ENCODE peak calls at places on chromosomes 1 and 21, in eight cellular contexts. S is body of pancreas; A is prostate gland; M is PC-9; C is CD8-positive, alpha-beta memory T cell; Y is fibroblast of lung; F is kidney; H is left lung. D is an unnamed sample.

GRCh38 chr1:67469431-67469830 is 39.2 kb upstream of the SERBP1 start:
- DNase-seq in S (no peak), M (no peak), Y (no peak), A (no peak), H (no peak), F (no peak), C (no peak), D (no peak)

GRCh38 chr1:225987491-225988316 is 11.4 kb downstream of the SDE2 start:
- DNase-seq in F (no peak), S (no peak), A (no peak), Y (peak), C (no peak), M (peak), H (no peak), D (no peak)

GRCh38 chr1:101203812-101204540 is 32.8 kb upstream of the S1PR1 start:
- DNase-seq in A (no peak), S (no peak), M (no peak), H (no peak), C (no peak), Y (peak), F (no peak), D (no peak)

GRCh38 chr1:109094377-109094803 is 3.8 kb downstream of the TMEM167B start:
- DNase-seq in C (no peak), H (no peak), S (no peak), M (peak), A (no peak), F (no peak), Y (peak), D (no peak)

GRCh38 chr1:23210351-23210785 is 6.9 kb downstream of the HTR1D start:
- DNase-seq in Y (no peak), M (no peak), F (no peak), H (no peak), S (no peak), A (no peak), C (no peak), D (no peak)

GRCh38 chr1:149848811-149849210 is 50.6 kb upstream of the BOLA1 start:
- DNase-seq in A (peak), Y (peak), H (no peak), S (no peak), M (peak), C (no peak), F (no peak), D (no peak)

GRCh38 chr1:20188455-20188817 is 2.1 kb upstream of the PLA2G2C start:
- DNase-seq in A (no peak), C (no peak), M (no peak), F (no peak), S (no peak), H (no peak), Y (no peak), D (peak)

GRCh38 chr1:59063501-59063900 is 233.4 kb upstream of the FGGY start:
- DNase-seq in S (no peak), M (no peak), F (no peak), Y (no peak), A (no peak), H (no peak), C (no peak), D (no peak)

GRCh38 chr1:206496131-206496793 is 11.1 kb upstream of the RASSF5 start:
- DNase-seq in Y (no peak), C (no peak), A (no peak), F (no peak), H (no peak), M (no peak), S (peak), D (peak)

GRCh38 chr1:186535388-186536133 is 74.6 kb upstream of the PDC start:
- DNase-seq in F (no peak), A (no peak), C (no peak), M (no peak), H (no peak), S (no peak), Y (peak), D (no peak)

GRCh38 chr1:25590096-25590824 is 26.3 kb upstream of the MAN1C1 start:
- DNase-seq in C (no peak), M (no peak), S (no peak), H (no peak), Y (no peak), F (no peak), A (peak), D (no peak)

GRCh38 chr1:96991261-96991660 is 269.7 kb downstream of the PTBP2 start:
- DNase-seq in S (no peak), A (no peak), Y (no peak), F (no peak), M (no peak), H (no peak), C (no peak), D (no peak)

GRCh38 chr21:42565206-42565810 is 51.7 kb downstream of the SLC37A1 start:
- DNase-seq in M (no peak), Y (no peak), F (peak), S (peak), C (no peak), H (peak), A (no peak), D (no peak)

GRCh38 chr1:212699839-212700596 is at the start of gene BATF3:
- DNase-seq in C (peak), M (no peak), F (peak), A (no peak), S (peak), Y (no peak), H (peak), D (peak)

GRCh38 chr1:71461416-71461815 is 380.6 kb upstream of the ZRANB2 start:
- DNase-seq in S (no peak), Y (no peak), C (no peak), A (no peak), F (no peak), H (no peak), M (no peak), D (no peak)

GRCh38 chr1:31843506-31843905 is 27.7 kb upstream of the SPOCD1 start:
- DNase-seq in H (no peak), C (no peak), F (no peak), Y (peak), S (no peak), M (peak), A (peak), D (peak)

GRCh38 chr1:50968884-50969610 is 998 bp upstream of the CDKN2C start:
- DNase-seq in F (peak), A (peak), S (peak), H (peak), C (peak), M (no peak), Y (peak), D (peak)

GRCh38 chr21:35479529-35479928 is 430.4 kb upstream of the RUNX1 start:
- DNase-seq in H (no peak), C (no peak), A (no peak), Y (no peak), S (no peak), M (no peak), F (no peak), D (no peak)

GRCh38 chr21:35475768-35476167 is 426.7 kb upstream of the RUNX1 start:
- DNase-seq in F (no peak), S (no peak), Y (peak), C (no peak), A (no peak), M (no peak), H (no peak), D (no peak)

GRCh38 chr21:35478096-35479080 is 429.3 kb upstream of the RUNX1 start:
- DNase-seq in Y (peak), S (no peak), H (no peak), C (no peak), A (no peak), F (no peak), M (no peak), D (no peak)

GRCh38 chr21:35476616-35477395 is 427.7 kb upstream of the RUNX1 start:
- DNase-seq in H (no peak), Y (peak), S (no peak), F (no peak), M (no peak), A (no peak), C (no peak), D (no peak)

DNA sequence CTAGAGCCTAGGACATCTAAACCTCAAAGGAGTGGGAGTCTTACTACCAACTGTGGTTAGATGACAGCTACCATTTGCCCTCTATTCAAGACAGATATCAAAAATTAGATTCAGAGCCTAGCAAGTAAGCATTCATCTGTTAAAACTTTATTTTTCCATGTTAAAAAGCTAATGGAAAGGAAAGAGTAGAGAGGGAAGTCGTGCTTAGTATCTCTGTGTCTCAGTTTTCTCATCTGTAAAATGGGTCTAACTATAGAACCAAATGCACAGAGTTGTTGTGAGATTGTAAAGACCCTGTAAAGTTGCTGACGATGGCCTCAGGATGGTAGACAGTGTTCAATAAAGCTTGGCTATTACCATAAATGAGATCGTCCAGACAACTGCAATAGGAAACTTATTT is 428.5 kb upstream of the RUNX1 start:
- DNase-seq in S (no peak), A (no peak), F (no peak), M (no peak), C (no peak), Y (no peak), H (no peak), D (no peak)
- H3K27ac ChIP-seq in S (no peak), A (no peak), F (no peak), M (no peak), C (no peak), Y (peak), H (peak), D (no peak)

DNA sequence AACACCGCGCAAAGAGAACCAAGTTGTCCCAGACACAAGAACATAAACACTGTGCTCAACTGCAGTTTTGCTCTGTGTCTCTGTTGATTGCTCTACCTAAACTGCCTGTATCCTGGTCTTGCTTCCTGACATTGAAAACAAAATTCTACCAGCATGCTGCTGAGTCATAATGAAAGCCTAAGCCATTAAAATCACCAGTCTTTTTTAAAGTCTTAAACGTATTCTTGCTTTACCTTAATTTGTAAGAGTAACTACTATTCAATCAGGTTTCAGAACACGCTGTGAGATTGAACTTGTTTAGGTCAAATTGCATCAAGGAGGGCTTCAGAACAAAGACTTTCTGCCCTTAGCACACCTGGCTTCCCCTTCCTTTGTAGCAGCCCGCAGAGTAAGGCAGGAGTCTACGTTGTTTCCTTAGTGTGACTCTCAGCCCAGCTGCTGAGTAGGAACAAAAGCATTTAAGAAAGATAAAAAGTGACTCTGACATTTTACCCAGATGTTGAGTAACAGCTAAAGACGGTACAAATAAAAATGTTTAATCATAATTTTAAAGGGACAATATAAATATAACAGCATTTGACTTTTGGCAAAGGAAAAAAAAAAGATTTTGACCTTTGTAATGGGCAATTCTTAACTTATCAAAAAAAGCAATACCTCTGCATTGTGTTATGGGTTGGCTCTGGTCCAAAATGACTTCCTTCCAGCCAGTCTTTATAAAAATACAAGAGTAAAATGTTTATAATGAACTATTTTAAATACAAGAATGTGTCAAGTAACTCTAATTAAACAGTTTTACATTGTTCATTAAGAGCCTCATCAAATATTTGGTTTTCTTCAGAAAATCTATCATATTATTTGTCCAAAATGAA is 186.9 kb upstream of the ADGRL4 start:
- DNase-seq in C (no peak), Y (peak), F (no peak), S (no peak), A (no peak), M (peak), H (no peak), D (no peak)
- H3K27ac ChIP-seq in C (no peak), Y (no peak), F (no peak), S (no peak), A (no peak), M (peak), H (no peak), D (no peak)

DNA sequence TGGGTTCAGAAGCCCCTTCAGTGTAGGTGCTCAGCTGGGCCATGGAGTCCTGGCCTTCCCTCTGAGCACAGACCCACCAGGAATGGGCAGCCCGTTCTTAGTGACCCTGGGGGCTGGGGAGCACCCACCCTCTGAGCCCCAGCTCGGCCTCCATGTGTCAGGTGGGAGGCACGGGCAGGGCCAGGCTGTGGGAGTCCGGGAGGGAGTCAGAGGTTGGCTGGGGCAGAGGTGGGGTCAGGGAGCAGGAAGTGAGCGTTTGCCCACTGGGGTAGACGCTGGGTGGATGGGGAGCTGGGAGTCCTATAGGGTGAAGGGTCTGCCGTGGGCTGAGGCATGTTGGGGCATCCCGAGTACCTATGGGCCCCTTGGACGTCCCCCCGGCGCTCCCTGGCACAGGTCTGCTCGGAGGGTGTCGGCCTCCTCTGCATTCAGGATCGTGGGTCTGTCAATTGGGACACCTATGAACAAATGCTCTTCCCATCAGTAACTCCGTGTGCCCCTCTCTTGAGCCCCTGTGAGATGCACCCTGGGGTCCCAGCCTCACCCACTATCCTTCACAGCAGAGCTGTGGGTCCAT is 30.5 kb downstream of the COL18A1 start:
- DNase-seq in C (no peak), A (no peak), Y (no peak), S (no peak), M (no peak), F (peak), H (no peak), D (no peak)
- H3K27ac ChIP-seq in C (no peak), A (no peak), Y (no peak), S (no peak), M (no peak), F (no peak), H (no peak), D (no peak)

GRCh38 chr1:37478890-37479254 is 4.5 kb downstream of the ZC3H12A start:
- DNase-seq in M (no peak), S (no peak), H (peak), A (no peak), Y (peak), C (peak), F (no peak), D (peak)
- H3K27ac ChIP-seq in M (peak), S (peak), H (peak), A (peak), Y (peak), C (peak), F (peak), D (peak)

GRCh38 chr1:167630568-167631385 is 745 bp downstream of the RCSD1 start:
- DNase-seq in A (no peak), C (no peak), Y (no peak), H (no peak), F (no peak), M (no peak), S (no peak), D (no peak)
- H3K27ac ChIP-seq in A (peak), C (peak), Y (no peak), H (peak), F (peak), M (no peak), S (peak), D (peak)

GRCh38 chr1:99652881-99653281 is 7.0 kb downstream of the PALMD start:
- DNase-seq in S (no peak), C (no peak), H (no peak), F (no peak), Y (no peak), M (no peak), A (no peak), D (no peak)
- H3K27ac ChIP-seq in S (no peak), C (no peak), H (no peak), F (no peak), Y (no peak), M (no peak), A (no peak), D (no peak)

D was measured in right lobe of liver.